ENCODE peak calls at places on chromosomes 6 and 20, in five cellular contexts. C is NCI-H1417, H is NCI-H446, B is KG1, F is endothelial cell. Y is an unnamed sample.
A peak's percentile ranks its signal among the peaks of the same experiment; 100 is the strongest.

GRCh38 chr20:4243071-4243470 is 227.7 kb upstream of the RNF24 start:
- DNase-seq in C (no peak), H (no peak), B (no peak), F (no peak), Y (peak; percentile 59)

GRCh38 chr6:46016063-46016608 is 476 bp upstream of the CLIC5 start:
- DNase-seq in C (no peak), H (no peak), B (no peak), F (no peak), Y (peak; percentile 23)

GRCh38 chr6:101429291-101429690 is 35.8 kb downstream of the GRIK2 start:
- DNase-seq in C (no peak), H (peak; percentile 57), B (no peak), F (no peak), Y (no peak)

GRCh38 chr6:113686049-113686448 is 171.1 kb upstream of the MARCKS start:
- DNase-seq in C (no peak), H (no peak), B (no peak), F (no peak), Y (no peak)

GRCh38 chr6:20801595-20801994 is 267.3 kb downstream of the CDKAL1 start:
- DNase-seq in C (no peak), H (no peak), B (no peak), F (no peak), Y (no peak)

GRCh38 chr20:46739441-46740213 is 30.2 kb downstream of the SLC2A10 start:
- DNase-seq in C (no peak), H (no peak), B (no peak), F (no peak), Y (no peak)

GRCh38 chr20:21118138-21118537 is 7.7 kb upstream of the KIZ start:
- DNase-seq in C (no peak), H (no peak), B (no peak), F (no peak), Y (no peak)

GRCh38 chr20:13220857-13221297 is at the start of gene ISM1:
- DNase-seq in C (peak; percentile 91), H (no peak), B (no peak), F (peak; percentile 45), Y (peak; percentile 38)

GRCh38 chr6:4511626-4512010 is 264.6 kb upstream of the CDYL start:
- DNase-seq in C (no peak), H (no peak), B (no peak), F (no peak), Y (no peak)

GRCh38 chr20:46512943-46513844 is at the start of gene ZNF334:
- DNase-seq in C (peak; percentile 83), H (peak; percentile 22), B (no peak), F (peak; percentile 63), Y (peak; percentile 97)

GRCh38 chr20:60993647-60994046 is 258.4 kb upstream of the CDH4 start:
- DNase-seq in C (no peak), H (no peak), B (no peak), F (peak; percentile 10), Y (no peak)

GRCh38 chr6:52640170-52640569 is 30.7 kb upstream of the TMEM14A start:
- DNase-seq in C (peak; percentile 3), H (no peak), B (no peak), F (no peak), Y (no peak)

GRCh38 chr20:54165014-54165413 is 8.8 kb downstream of the CYP24A1 start:
- DNase-seq in C (no peak), H (no peak), B (no peak), F (no peak), Y (no peak)